ENCODE peak calls at places on chromosomes 3 and 15, in nine cellular contexts. One of them, this sample, is unnamed.

GRCh38 chr3:135516143-135516542 is 449.4 kb upstream of the PPP2R3A start:
- DNase-seq in fibroblast of pulmonary artery: no peak
- DNase-seq in Panc1: no peak
- DNase-seq in hepatic stellate cell: peak; percentile 4
- DNase-seq in central memory CD4-positive, alpha-beta T cell: no peak
- DNase-seq in HCEC 1CT: peak; percentile 77
- DNase-seq in right atrium auricular region: no peak
- DNase-seq in posterior cingulate gyrus: no peak
- DNase-seq in HTR-8/SVneo: no peak
- DNase-seq in this sample: no peak

GRCh38 chr3:3636815-3637214 is 162.4 kb upstream of the LRRN1 start:
- DNase-seq in fibroblast of pulmonary artery: no peak
- DNase-seq in Panc1: no peak
- DNase-seq in hepatic stellate cell: no peak
- DNase-seq in central memory CD4-positive, alpha-beta T cell: no peak
- DNase-seq in HCEC 1CT: no peak
- DNase-seq in right atrium auricular region: no peak
- DNase-seq in posterior cingulate gyrus: no peak
- DNase-seq in HTR-8/SVneo: no peak
- DNase-seq in this sample: no peak

GRCh38 chr3:152338159-152338720 is 69.5 kb downstream of the MBNL1 start:
- DNase-seq in fibroblast of pulmonary artery: no peak
- DNase-seq in Panc1: no peak
- DNase-seq in hepatic stellate cell: no peak
- DNase-seq in central memory CD4-positive, alpha-beta T cell: no peak
- DNase-seq in HCEC 1CT: no peak
- DNase-seq in right atrium auricular region: no peak
- DNase-seq in posterior cingulate gyrus: no peak
- DNase-seq in HTR-8/SVneo: no peak
- DNase-seq in this sample: no peak

GRCh38 chr3:129003578-129004112 is 2.5 kb downstream of the EFCC1 start:
- DNase-seq in fibroblast of pulmonary artery: no peak
- DNase-seq in Panc1: no peak
- DNase-seq in hepatic stellate cell: no peak
- DNase-seq in central memory CD4-positive, alpha-beta T cell: peak; percentile 54
- DNase-seq in HCEC 1CT: no peak
- DNase-seq in right atrium auricular region: no peak
- DNase-seq in posterior cingulate gyrus: no peak
- DNase-seq in HTR-8/SVneo: no peak
- DNase-seq in this sample: peak; percentile 57

GRCh38 chr3:5430701-5431100 is 243.2 kb downstream of the EDEM1 start:
- DNase-seq in fibroblast of pulmonary artery: no peak
- DNase-seq in Panc1: no peak
- DNase-seq in hepatic stellate cell: no peak
- DNase-seq in central memory CD4-positive, alpha-beta T cell: no peak
- DNase-seq in HCEC 1CT: no peak
- DNase-seq in right atrium auricular region: no peak
- DNase-seq in posterior cingulate gyrus: no peak
- DNase-seq in HTR-8/SVneo: no peak
- DNase-seq in this sample: no peak

GRCh38 chr3:125433611-125434041 is 58.5 kb upstream of the ZNF148 start:
- DNase-seq in fibroblast of pulmonary artery: no peak
- DNase-seq in Panc1: no peak
- DNase-seq in hepatic stellate cell: no peak
- DNase-seq in central memory CD4-positive, alpha-beta T cell: no peak
- DNase-seq in HCEC 1CT: no peak
- DNase-seq in right atrium auricular region: peak; percentile 52
- DNase-seq in posterior cingulate gyrus: no peak
- DNase-seq in HTR-8/SVneo: no peak
- DNase-seq in this sample: no peak

GRCh38 chr15:74400313-74400850 is 32.9 kb upstream of the CYP11A1 start:
- DNase-seq in fibroblast of pulmonary artery: no peak
- DNase-seq in Panc1: no peak
- DNase-seq in hepatic stellate cell: no peak
- DNase-seq in central memory CD4-positive, alpha-beta T cell: no peak
- DNase-seq in HCEC 1CT: peak; percentile 27
- DNase-seq in right atrium auricular region: no peak
- DNase-seq in posterior cingulate gyrus: no peak
- DNase-seq in HTR-8/SVneo: no peak
- DNase-seq in this sample: no peak

GRCh38 chr3:194481525-194482195 is 5.1 kb downstream of the ATP13A3 start:
- DNase-seq in fibroblast of pulmonary artery: no peak
- DNase-seq in Panc1: no peak
- DNase-seq in hepatic stellate cell: no peak
- DNase-seq in central memory CD4-positive, alpha-beta T cell: no peak
- DNase-seq in HCEC 1CT: no peak
- DNase-seq in right atrium auricular region: no peak
- DNase-seq in posterior cingulate gyrus: no peak
- DNase-seq in HTR-8/SVneo: no peak
- DNase-seq in this sample: no peak

GRCh38 chr15:39363761-39364586 is 216.9 kb upstream of the THBS1 start:
- DNase-seq in fibroblast of pulmonary artery: peak; percentile 49
- DNase-seq in Panc1: no peak
- DNase-seq in hepatic stellate cell: no peak
- DNase-seq in central memory CD4-positive, alpha-beta T cell: no peak
- DNase-seq in HCEC 1CT: peak; percentile 26
- DNase-seq in right atrium auricular region: no peak
- DNase-seq in posterior cingulate gyrus: no peak
- DNase-seq in HTR-8/SVneo: no peak
- DNase-seq in this sample: no peak

GRCh38 chr15:94230436-94230885 is 900 bp upstream of the MCTP2 start:
- DNase-seq in fibroblast of pulmonary artery: no peak
- DNase-seq in Panc1: no peak
- DNase-seq in hepatic stellate cell: no peak
- DNase-seq in central memory CD4-positive, alpha-beta T cell: no peak
- DNase-seq in HCEC 1CT: no peak
- DNase-seq in right atrium auricular region: no peak
- DNase-seq in posterior cingulate gyrus: no peak
- DNase-seq in HTR-8/SVneo: no peak
- DNase-seq in this sample: no peak

GRCh38 chr3:50189274-50189673 is 2.1 kb upstream of the GNAT1 start:
- DNase-seq in fibroblast of pulmonary artery: peak; percentile 90
- DNase-seq in Panc1: peak; percentile 47
- DNase-seq in hepatic stellate cell: peak; percentile 91
- DNase-seq in central memory CD4-positive, alpha-beta T cell: no peak
- DNase-seq in HCEC 1CT: peak; percentile 77
- DNase-seq in right atrium auricular region: peak; percentile 76
- DNase-seq in posterior cingulate gyrus: peak; percentile 68
- DNase-seq in HTR-8/SVneo: peak; percentile 88
- DNase-seq in this sample: peak; percentile 16

GRCh38 chr3:140274429-140274828 is 339.4 kb downstream of the CLSTN2 start:
- DNase-seq in fibroblast of pulmonary artery: no peak
- DNase-seq in Panc1: no peak
- DNase-seq in hepatic stellate cell: no peak
- DNase-seq in central memory CD4-positive, alpha-beta T cell: no peak
- DNase-seq in HCEC 1CT: no peak
- DNase-seq in right atrium auricular region: no peak
- DNase-seq in posterior cingulate gyrus: no peak
- DNase-seq in HTR-8/SVneo: no peak
- DNase-seq in this sample: no peak

GRCh38 chr3:46337911-46338310 is 16.0 kb upstream of the CCR2 start:
- DNase-seq in fibroblast of pulmonary artery: no peak
- DNase-seq in Panc1: no peak
- DNase-seq in hepatic stellate cell: no peak
- DNase-seq in central memory CD4-positive, alpha-beta T cell: no peak
- DNase-seq in HCEC 1CT: no peak
- DNase-seq in right atrium auricular region: no peak
- DNase-seq in posterior cingulate gyrus: no peak
- DNase-seq in HTR-8/SVneo: no peak
- DNase-seq in this sample: no peak

GRCh38 chr3:135034291-135034768 is 239.3 kb downstream of the EPHB1 start:
- DNase-seq in fibroblast of pulmonary artery: no peak
- DNase-seq in Panc1: no peak
- DNase-seq in hepatic stellate cell: no peak
- DNase-seq in central memory CD4-positive, alpha-beta T cell: no peak
- DNase-seq in HCEC 1CT: no peak
- DNase-seq in right atrium auricular region: no peak
- DNase-seq in posterior cingulate gyrus: no peak
- DNase-seq in HTR-8/SVneo: no peak
- DNase-seq in this sample: no peak

GRCh38 chr15:80289558-80290277 is 37.7 kb upstream of the CTXND1 start:
- DNase-seq in fibroblast of pulmonary artery: no peak
- DNase-seq in Panc1: no peak
- DNase-seq in hepatic stellate cell: no peak
- DNase-seq in central memory CD4-positive, alpha-beta T cell: no peak
- DNase-seq in HCEC 1CT: no peak
- DNase-seq in right atrium auricular region: no peak
- DNase-seq in posterior cingulate gyrus: no peak
- DNase-seq in HTR-8/SVneo: no peak
- DNase-seq in this sample: no peak

GRCh38 chr3:42804831-42805821 is 836 bp upstream of the HIGD1A start:
- DNase-seq in fibroblast of pulmonary artery: peak; percentile 10
- DNase-seq in Panc1: no peak
- DNase-seq in hepatic stellate cell: peak; percentile 16
- DNase-seq in central memory CD4-positive, alpha-beta T cell: no peak
- DNase-seq in HCEC 1CT: no peak
- DNase-seq in right atrium auricular region: peak; percentile 69
- DNase-seq in posterior cingulate gyrus: peak; percentile 13
- DNase-seq in HTR-8/SVneo: no peak
- DNase-seq in this sample: no peak

GRCh38 chr3:120144267-120144666 is 50.0 kb upstream of the GSK3B start:
- DNase-seq in fibroblast of pulmonary artery: peak; percentile 48
- DNase-seq in Panc1: no peak
- DNase-seq in hepatic stellate cell: peak; percentile 67
- DNase-seq in central memory CD4-positive, alpha-beta T cell: no peak
- DNase-seq in HCEC 1CT: peak; percentile 62
- DNase-seq in right atrium auricular region: no peak
- DNase-seq in posterior cingulate gyrus: no peak
- DNase-seq in HTR-8/SVneo: peak; percentile 75
- DNase-seq in this sample: no peak

GRCh38 chr15:47708595-47708994 is 8.7 kb upstream of the SEMA6D start:
- DNase-seq in fibroblast of pulmonary artery: no peak
- DNase-seq in Panc1: no peak
- DNase-seq in hepatic stellate cell: no peak
- DNase-seq in central memory CD4-positive, alpha-beta T cell: no peak
- DNase-seq in HCEC 1CT: no peak
- DNase-seq in right atrium auricular region: no peak
- DNase-seq in posterior cingulate gyrus: no peak
- DNase-seq in HTR-8/SVneo: no peak
- DNase-seq in this sample: no peak